ENCODE peak calls at places on chromosomes 12 and 14, in four cellular contexts. One of them, this sample, is unnamed. For H3K27me3 and H3K4me1, the result is how much of the 10 kb centered on the place peaks cover.

GRCh38 chr12:2640709-2641108 is 154.1 kb upstream of the FKBP4 start:
- DNase-seq in BE2C: no peak
- DNase-seq in Peyer's patch: peak
- DNase-seq in ovary: no peak
- DNase-seq in this sample: no peak

GRCh38 chr12:19085090-19085489 is 44.4 kb upstream of the PLEKHA5 start:
- DNase-seq in BE2C: no peak
- DNase-seq in ovary: no peak
- DNase-seq in Peyer's patch: no peak
- DNase-seq in this sample: no peak

GRCh38 chr14:69281450-69282169 is 21.7 kb downstream of the GALNT16 start:
- DNase-seq in BE2C: no peak
- DNase-seq in Peyer's patch: no peak
- DNase-seq in ovary: no peak
- DNase-seq in this sample: no peak

GRCh38 chr12:50190859-50191258 is 23.7 kb upstream of the CERS5 start:
- DNase-seq in BE2C: no peak
- DNase-seq in Peyer's patch: no peak
- DNase-seq in ovary: no peak
- DNase-seq in this sample: no peak

GRCh38 chr14:44945264-44945663 is 16.5 kb downstream of the KLHL28 start:
- DNase-seq in BE2C: no peak
- DNase-seq in Peyer's patch: no peak
- DNase-seq in ovary: no peak
- DNase-seq in this sample: no peak

GRCh38 chr14:67514203-67514607 is 18.9 kb upstream of the PLEKHH1 start:
- DNase-seq in ovary: peak
- DNase-seq in BE2C: no peak
- DNase-seq in Peyer's patch: no peak
- DNase-seq in this sample: no peak

GRCh38 chr12:46918631-46919030 is 92.8 kb upstream of the SLC38A4 start:
- DNase-seq in Peyer's patch: no peak
- DNase-seq in ovary: no peak
- DNase-seq in BE2C: no peak
- DNase-seq in this sample: no peak

GRCh38 chr12:98073610-98074009 is 441.8 kb upstream of the TMPO start:
- DNase-seq in ovary: no peak
- DNase-seq in Peyer's patch: no peak
- DNase-seq in BE2C: no peak
- DNase-seq in this sample: no peak

GRCh38 chr14:64795921-64796320 is 83.8 kb downstream of the SPTB start:
- DNase-seq in ovary: no peak
- DNase-seq in BE2C: no peak
- DNase-seq in Peyer's patch: no peak
- DNase-seq in this sample: no peak

GRCh38 chr14:99749763-99750715 is 43.2 kb upstream of the EML1 start:
- DNase-seq in BE2C: peak
- DNase-seq in Peyer's patch: no peak
- DNase-seq in ovary: no peak
- DNase-seq in this sample: no peak

GRCh38 chr14:94850332-94851211 is 80.7 kb upstream of the GSC start:
- DNase-seq in BE2C: no peak
- DNase-seq in ovary: no peak
- DNase-seq in Peyer's patch: no peak
- DNase-seq in this sample: no peak

GRCh38 chr12:69298133-69298532 is 50.0 kb upstream of the LYZ start:
- DNase-seq in ovary: no peak
- DNase-seq in Peyer's patch: no peak
- DNase-seq in BE2C: no peak
- DNase-seq in this sample: no peak

GRCh38 chr14:66174453-66174891 is 311.7 kb upstream of the CCDC196 start:
- DNase-seq in Peyer's patch: no peak
- DNase-seq in ovary: no peak
- DNase-seq in BE2C: no peak
- DNase-seq in this sample: no peak

GRCh38 chr14:92666251-92666650 is 82.2 kb downstream of the LGMN start:
- DNase-seq in ovary: no peak
- DNase-seq in Peyer's patch: no peak
- DNase-seq in BE2C: no peak
- DNase-seq in this sample: no peak

GRCh38 chr14:93100098-93100497 is 15.6 kb downstream of the ITPK1 start:
- DNase-seq in BE2C: no peak
- DNase-seq in Peyer's patch: no peak
- DNase-seq in ovary: no peak
- DNase-seq in this sample: no peak

GRCh38 chr12:107992870-107993451 is 136.1 kb upstream of the WSCD2 start:
- DNase-seq in Peyer's patch: no peak
- DNase-seq in ovary: no peak
- DNase-seq in BE2C: peak
- DNase-seq in this sample: no peak

GRCh38 chr12:82414926-82415325 is 56.6 kb downstream of the METTL25 start:
- DNase-seq in Peyer's patch: no peak
- DNase-seq in BE2C: no peak
- DNase-seq in ovary: no peak
- DNase-seq in this sample: no peak

GRCh38 chr12:50104614-50105366 is 982 bp downstream of the GPD1 start:
- DNase-seq in ovary: no peak
- DNase-seq in Peyer's patch: peak
- DNase-seq in BE2C: no peak
- DNase-seq in this sample: no peak

GRCh38 chr12:93818488-93819047 is 141.4 kb downstream of the CRADD start:
- DNase-seq in ovary: peak
- DNase-seq in BE2C: no peak
- DNase-seq in Peyer's patch: no peak
- DNase-seq in this sample: no peak

GRCh38 chr14:20387577-20387976 is 25.7 kb downstream of the TEP1 start:
- DNase-seq in Peyer's patch: no peak
- DNase-seq in BE2C: no peak
- DNase-seq in ovary: no peak
- DNase-seq in this sample: no peak

GRCh38 chr14:104342435-104343293 is 204.3 kb downstream of the KIF26A start:
- DNase-seq in Peyer's patch: peak
- DNase-seq in BE2C: peak
- DNase-seq in ovary: no peak
- DNase-seq in this sample: no peak

GRCh38 chr14:87888136-87888999 is 104.6 kb downstream of the GALC start:
- DNase-seq in BE2C: peak
- DNase-seq in ovary: no peak
- DNase-seq in Peyer's patch: no peak
- DNase-seq in this sample: no peak

GRCh38 chr14:50038398-50039119 is 77.8 kb downstream of the VCPKMT start:
- DNase-seq in ovary: no peak
- DNase-seq in BE2C: no peak
- DNase-seq in Peyer's patch: no peak
- DNase-seq in this sample: no peak

GRCh38 chr14:63134801-63135200 is 69.4 kb upstream of the RHOJ start:
- DNase-seq in ovary: no peak
- DNase-seq in BE2C: peak
- DNase-seq in Peyer's patch: no peak
- DNase-seq in this sample: no peak

GRCh38 chr14:73461478-73462077 is 3.2 kb upstream of the NUMB start:
- DNase-seq in BE2C: peak
- DNase-seq in ovary: no peak
- DNase-seq in Peyer's patch: no peak
- DNase-seq in this sample: no peak

GRCh38 chr14:90344920-90345557 is 13.3 kb upstream of the NRDE2 start:
- DNase-seq in ovary: no peak
- DNase-seq in BE2C: no peak
- DNase-seq in Peyer's patch: no peak
- DNase-seq in this sample: no peak

GRCh38 chr12:58443981-58444371 is 476.3 kb downstream of the LRIG3 start:
- DNase-seq in BE2C: no peak
- DNase-seq in Peyer's patch: no peak
- DNase-seq in ovary: no peak
- DNase-seq in this sample: no peak

GRCh38 chr14:64465208-64465821 is at the start of gene AKAP5:
- DNase-seq in Peyer's patch: peak
- DNase-seq in ovary: peak
- DNase-seq in BE2C: peak
- DNase-seq in this sample: peak

GRCh38 chr14:50520947-50521815 is 11.2 kb downstream of the MAP4K5 start:
- DNase-seq in Peyer's patch: no peak
- DNase-seq in ovary: no peak
- DNase-seq in BE2C: no peak
- DNase-seq in this sample: no peak

DNA sequence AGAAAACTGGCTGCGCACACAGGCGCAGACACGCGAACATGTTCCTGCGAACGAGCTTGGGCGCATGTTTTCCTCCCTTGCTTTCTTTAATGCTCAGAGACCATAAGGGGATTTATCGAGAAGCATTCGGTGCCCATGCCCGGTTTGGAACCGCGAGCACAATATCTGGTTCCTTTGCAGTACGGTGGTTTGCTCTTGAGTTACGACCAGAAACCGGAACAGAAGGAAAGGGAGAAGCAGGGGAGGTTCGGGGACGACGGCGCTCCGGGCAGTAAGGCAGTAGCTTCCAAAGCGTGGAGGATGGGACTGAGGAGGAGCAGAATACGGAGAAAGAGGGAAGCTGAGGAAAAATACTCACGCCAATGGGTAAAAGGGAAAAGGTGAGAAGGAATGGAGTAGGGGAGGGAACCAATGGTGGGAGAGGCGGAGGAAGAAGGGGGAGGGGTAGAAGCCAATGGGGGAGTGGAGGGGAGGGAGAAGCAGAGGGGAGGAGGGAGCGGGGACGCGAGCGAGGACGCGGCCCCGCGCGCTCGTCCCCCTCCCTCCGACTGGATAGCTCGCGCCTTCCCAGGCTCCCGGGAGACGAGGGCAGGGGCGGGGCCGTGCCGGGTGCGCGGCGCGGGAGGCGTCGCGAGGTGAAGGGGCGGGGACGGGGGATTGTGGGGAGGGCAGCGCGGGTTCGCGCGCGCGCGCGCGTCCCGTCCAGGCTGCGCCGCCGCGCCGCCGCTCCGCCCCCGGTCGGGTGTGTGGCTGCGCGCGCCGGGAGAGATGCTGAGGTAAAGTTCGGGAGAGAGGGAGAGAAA is 625 bp upstream of the ARHGAP5 start:
- DNase-seq in ovary: peak
- DNase-seq in BE2C: peak
- DNase-seq in Peyer's patch: peak
- DNase-seq in this sample: peak
- H3K27me3 ChIP-seq in ovary: under half
- H3K27me3 ChIP-seq in BE2C: under half
- H3K27me3 ChIP-seq in Peyer's patch: under half
- H3K27me3 ChIP-seq in this sample: under half

DNA sequence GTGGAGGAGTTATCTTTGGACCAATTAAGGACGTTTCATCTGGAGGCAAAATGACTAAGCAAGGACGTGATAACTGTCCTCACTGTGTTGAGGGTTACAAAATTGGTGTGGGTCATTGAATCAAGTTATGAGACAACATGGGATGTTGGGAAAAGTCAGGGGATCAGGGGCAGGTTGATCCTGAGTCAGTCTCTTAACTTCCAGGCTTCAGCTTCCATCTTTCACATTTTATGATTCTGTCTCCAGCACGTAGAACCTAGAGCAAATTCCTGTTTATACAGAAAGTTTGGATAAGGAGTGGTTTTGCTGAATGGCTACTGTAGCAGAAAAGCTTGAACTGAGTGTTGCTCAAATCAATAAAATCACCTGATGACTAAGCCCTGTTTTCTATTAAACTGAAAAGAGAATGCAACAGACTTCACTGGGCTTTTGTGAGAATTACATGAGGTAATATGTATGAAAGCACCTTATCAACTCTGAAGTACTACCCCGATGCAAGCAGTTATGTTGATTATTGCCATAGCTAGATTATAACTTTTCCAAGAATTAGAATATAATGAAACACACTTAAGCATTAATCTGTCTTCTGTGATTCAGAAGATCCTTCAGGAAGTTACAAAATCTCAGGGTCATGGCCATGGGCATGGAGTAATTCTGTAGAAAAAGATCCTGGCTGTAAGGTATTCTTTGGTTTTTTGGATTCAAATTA is 184.8 kb downstream of the ETV6 start:
- DNase-seq in Peyer's patch: no peak
- DNase-seq in BE2C: no peak
- DNase-seq in ovary: no peak
- DNase-seq in this sample: no peak
- H3K4me1 ChIP-seq in Peyer's patch: under half
- H3K4me1 ChIP-seq in BE2C: under half
- H3K4me1 ChIP-seq in ovary: under half
- H3K4me1 ChIP-seq in this sample: under half

GRCh38 chr12:131039551-131039950 is 85.8 kb downstream of the ADGRD1 start:
- DNase-seq in BE2C: no peak
- DNase-seq in ovary: no peak
- DNase-seq in Peyer's patch: no peak
- DNase-seq in this sample: no peak

GRCh38 chr12:131040491-131040890 is 86.8 kb downstream of the ADGRD1 start:
- DNase-seq in ovary: no peak
- DNase-seq in BE2C: no peak
- DNase-seq in Peyer's patch: no peak
- DNase-seq in this sample: no peak

GRCh38 chr12:131038961-131039360 is 85.3 kb downstream of the ADGRD1 start:
- DNase-seq in BE2C: no peak
- DNase-seq in Peyer's patch: no peak
- DNase-seq in ovary: no peak
- DNase-seq in this sample: no peak

GRCh38 chr12:131035268-131035681 is 81.6 kb downstream of the ADGRD1 start:
- DNase-seq in ovary: no peak
- DNase-seq in Peyer's patch: no peak
- DNase-seq in BE2C: no peak
- DNase-seq in this sample: no peak

DNA sequence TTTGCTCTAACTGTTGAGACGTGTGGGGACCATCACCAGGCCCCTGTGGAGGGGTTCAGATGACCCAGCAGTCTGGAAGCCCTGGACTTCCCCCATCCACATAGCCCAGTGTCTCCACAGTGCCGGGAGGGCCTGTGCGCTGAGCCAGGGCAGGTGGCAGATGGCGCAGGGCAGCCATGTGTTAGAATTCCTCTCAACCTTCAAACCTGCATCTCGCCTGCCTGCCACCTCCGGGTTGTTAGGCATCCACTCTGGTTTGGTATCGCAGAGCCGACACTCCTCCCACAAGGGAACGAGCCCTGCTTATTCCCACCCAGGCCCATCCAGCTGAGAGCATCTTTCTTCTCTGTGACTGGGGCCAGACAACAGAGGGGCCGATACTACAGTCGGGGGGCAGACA is 84.5 kb downstream of the ADGRD1 start:
- DNase-seq in Peyer's patch: no peak
- DNase-seq in BE2C: no peak
- DNase-seq in ovary: no peak
- DNase-seq in this sample: no peak
- H3K27me3 ChIP-seq in Peyer's patch: under half
- H3K27me3 ChIP-seq in BE2C: half or more
- H3K27me3 ChIP-seq in ovary: under half
- H3K27me3 ChIP-seq in this sample: under half

DNA sequence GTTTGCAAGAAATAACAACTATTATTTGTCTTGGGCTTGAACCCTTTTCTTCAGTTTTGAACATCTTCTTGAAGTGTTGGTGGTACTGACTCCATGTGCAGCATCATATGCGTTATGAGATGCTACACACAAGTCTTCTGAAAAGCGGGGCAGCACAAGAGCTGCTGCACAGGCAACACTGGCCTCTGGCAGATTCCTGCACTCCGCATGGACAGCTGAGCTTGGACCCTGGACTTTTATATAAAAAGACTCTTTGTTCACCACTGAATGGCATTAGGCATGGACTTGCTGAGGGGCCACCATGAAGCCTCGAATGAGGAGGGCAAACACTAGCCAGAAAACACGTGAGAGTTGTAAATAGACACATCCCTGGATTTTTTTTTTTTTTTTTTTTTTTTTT is 210.9 kb upstream of the NPAS3 start:
- DNase-seq in Peyer's patch: no peak
- DNase-seq in BE2C: no peak
- DNase-seq in ovary: no peak
- DNase-seq in this sample: no peak
- H3K4me1 ChIP-seq in Peyer's patch: under half
- H3K4me1 ChIP-seq in BE2C: under half
- H3K4me1 ChIP-seq in ovary: under half
- H3K4me1 ChIP-seq in this sample: under half

This sample was measured in naive thymus-derived CD4-positive, alpha-beta T cell.